ENCODE peak calls at places on chromosomes 2 and 18, in seven cellular contexts. U is CD4-positive, alpha-beta memory T cell; Y is adrenal gland; D is uterus; K is tibial artery; A is left lung; H is CD8-positive, alpha-beta memory T cell. M is an unnamed sample. For H3K4me1, the result is how much of the 10 kb centered on the place peaks cover.

GRCh38 chr2:64493788-64494187 is 30.3 kb upstream of the AFTPH start:
- DNase-seq in U (no peak), Y (no peak), D (no peak), K (no peak), A (no peak), H (no peak), M (no peak)

GRCh38 chr2:85737481-85737880 is 16.3 kb upstream of the ATOH8 start:
- DNase-seq in U (no peak), Y (peak), D (peak), K (peak), A (no peak), H (no peak), M (no peak)

GRCh38 chr2:84870306-84870705 is 10.6 kb downstream of the TRABD2A start:
- DNase-seq in U (no peak), Y (no peak), D (no peak), K (no peak), A (no peak), H (no peak), M (no peak)

GRCh38 chr2:105886029-105886454 is 141.3 kb downstream of the NCK2 start:
- DNase-seq in U (no peak), Y (peak), D (no peak), K (no peak), A (no peak), H (no peak), M (no peak)

GRCh38 chr18:31101148-31102019 is 837 bp downstream of the DSC2 start:
- DNase-seq in U (no peak), Y (peak), D (peak), K (peak), A (peak), H (no peak), M (peak)

GRCh38 chr18:6342990-6343389 is 71.7 kb downstream of the L3MBTL4 start:
- DNase-seq in U (no peak), Y (no peak), D (no peak), K (no peak), A (no peak), H (no peak), M (no peak)

GRCh38 chr2:236621786-236622185 is 52.2 kb downstream of the ACKR3 start:
- DNase-seq in U (no peak), Y (no peak), D (no peak), K (no peak), A (no peak), H (no peak), M (no peak)

GRCh38 chr2:29878898-29879297 is 42.5 kb downstream of the ALK start:
- DNase-seq in U (no peak), Y (no peak), D (no peak), K (no peak), A (no peak), H (no peak), M (no peak)

GRCh38 chr2:181678033-181678586 is 2.2 kb downstream of the NEUROD1 start:
- DNase-seq in U (peak), Y (peak), D (peak), K (no peak), A (peak), H (no peak), M (peak)

GRCh38 chr2:29811378-29811777 is 110.0 kb downstream of the ALK start:
- DNase-seq in U (no peak), Y (no peak), D (no peak), K (no peak), A (no peak), H (no peak), M (no peak)

GRCh38 chr18:49276680-49277079 is 183.8 kb downstream of the DYM start:
- DNase-seq in U (no peak), Y (no peak), D (no peak), K (no peak), A (no peak), H (no peak), M (no peak)

GRCh38 chr18:37612519-37612918 is 46.9 kb upstream of the CELF4 start:
- DNase-seq in U (no peak), Y (no peak), D (no peak), K (no peak), A (no peak), H (no peak), M (no peak)

GRCh38 chr2:47728551-47728950 is 54.4 kb upstream of the MSH6 start:
- DNase-seq in U (no peak), Y (no peak), D (no peak), K (no peak), A (no peak), H (no peak), M (no peak)

GRCh38 chr18:68662779-68663178 is 52.1 kb downstream of the TMX3 start:
- DNase-seq in U (no peak), Y (no peak), D (no peak), K (no peak), A (no peak), H (no peak), M (no peak)

GRCh38 chr2:240873805-240874714 is 5.4 kb downstream of the AGXT start:
- DNase-seq in U (no peak), Y (no peak), D (no peak), K (no peak), A (peak), H (no peak), M (no peak)

GRCh38 chr2:83364264-83364663 is 1094.8 kb downstream of the SUCLG1 start:
- DNase-seq in U (no peak), Y (no peak), D (no peak), K (no peak), A (no peak), H (no peak), M (no peak)

GRCh38 chr18:11125372-11126315 is 23.7 kb downstream of the PIEZO2 start:
- DNase-seq in U (no peak), Y (no peak), D (no peak), K (no peak), A (no peak), H (no peak), M (no peak)

GRCh38 chr2:119484834-119485233 is 39.4 kb downstream of the SCTR start:
- DNase-seq in U (no peak), Y (no peak), D (no peak), K (no peak), A (no peak), H (no peak), M (no peak)
- H3K4me1 ChIP-seq in U (under half), Y (under half), D (under half), K (under half), A (under half), H (under half), M (half or more)

GRCh38 chr2:113217455-113218282 is 43.9 kb downstream of the PSD4 start:
- DNase-seq in U (no peak), Y (no peak), D (no peak), K (peak), A (no peak), H (no peak), M (no peak)

GRCh38 chr2:113219092-113219441 is 45.3 kb downstream of the PSD4 start:
- DNase-seq in U (no peak), Y (no peak), D (no peak), K (peak), A (no peak), H (no peak), M (no peak)

GRCh38 chr2:113216321-113216720 is 42.5 kb downstream of the PSD4 start:
- DNase-seq in U (no peak), Y (no peak), D (no peak), K (no peak), A (no peak), H (no peak), M (no peak)

GRCh38 chr2:113218283-113219091 is 44.7 kb downstream of the PSD4 start:
- DNase-seq in U (no peak), Y (peak), D (no peak), K (peak), A (no peak), H (no peak), M (no peak)

DNA sequence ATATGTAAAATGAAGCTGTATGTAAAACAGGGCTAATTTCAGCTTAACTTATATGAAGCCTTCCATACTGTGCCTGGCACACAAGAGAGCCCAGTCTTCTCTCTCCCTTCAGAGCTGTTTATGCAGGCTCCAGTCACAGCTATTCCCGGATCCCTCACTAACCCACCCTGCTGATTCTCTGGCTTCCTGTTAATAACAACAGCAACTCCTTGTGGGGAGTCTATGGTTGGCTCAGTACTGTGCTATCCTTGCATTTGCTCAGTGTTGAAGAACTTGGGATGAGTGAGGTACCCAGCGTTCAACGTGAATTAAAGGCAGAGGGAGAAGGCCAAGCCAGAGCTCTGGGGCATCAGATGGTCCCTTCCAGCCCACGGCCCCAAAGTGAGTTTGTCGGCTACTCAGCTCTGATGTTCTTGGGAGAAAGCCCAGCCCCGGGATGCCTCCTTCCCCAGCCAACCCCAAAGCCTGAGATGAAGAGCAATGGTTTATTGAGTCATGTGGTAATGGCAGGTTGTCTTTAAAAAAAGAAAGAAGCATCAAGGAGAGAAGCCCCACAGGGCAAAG is 43.2 kb downstream of the PSD4 start:
- DNase-seq in U (no peak), Y (no peak), D (no peak), K (peak), A (no peak), H (no peak), M (no peak)
- H3K4me1 ChIP-seq in U (under half), Y (under half), D (under half), K (under half), A (under half), H (under half), M (under half)

GRCh38 chr18:63664571-63664970 is 2.9 kb upstream of the SERPINB3 start:
- DNase-seq in U (no peak), Y (no peak), D (no peak), K (no peak), A (no peak), H (no peak), M (no peak)
- H3K4me1 ChIP-seq in U (under half), Y (under half), D (under half), K (under half), A (under half), H (under half), M (under half)

DNA sequence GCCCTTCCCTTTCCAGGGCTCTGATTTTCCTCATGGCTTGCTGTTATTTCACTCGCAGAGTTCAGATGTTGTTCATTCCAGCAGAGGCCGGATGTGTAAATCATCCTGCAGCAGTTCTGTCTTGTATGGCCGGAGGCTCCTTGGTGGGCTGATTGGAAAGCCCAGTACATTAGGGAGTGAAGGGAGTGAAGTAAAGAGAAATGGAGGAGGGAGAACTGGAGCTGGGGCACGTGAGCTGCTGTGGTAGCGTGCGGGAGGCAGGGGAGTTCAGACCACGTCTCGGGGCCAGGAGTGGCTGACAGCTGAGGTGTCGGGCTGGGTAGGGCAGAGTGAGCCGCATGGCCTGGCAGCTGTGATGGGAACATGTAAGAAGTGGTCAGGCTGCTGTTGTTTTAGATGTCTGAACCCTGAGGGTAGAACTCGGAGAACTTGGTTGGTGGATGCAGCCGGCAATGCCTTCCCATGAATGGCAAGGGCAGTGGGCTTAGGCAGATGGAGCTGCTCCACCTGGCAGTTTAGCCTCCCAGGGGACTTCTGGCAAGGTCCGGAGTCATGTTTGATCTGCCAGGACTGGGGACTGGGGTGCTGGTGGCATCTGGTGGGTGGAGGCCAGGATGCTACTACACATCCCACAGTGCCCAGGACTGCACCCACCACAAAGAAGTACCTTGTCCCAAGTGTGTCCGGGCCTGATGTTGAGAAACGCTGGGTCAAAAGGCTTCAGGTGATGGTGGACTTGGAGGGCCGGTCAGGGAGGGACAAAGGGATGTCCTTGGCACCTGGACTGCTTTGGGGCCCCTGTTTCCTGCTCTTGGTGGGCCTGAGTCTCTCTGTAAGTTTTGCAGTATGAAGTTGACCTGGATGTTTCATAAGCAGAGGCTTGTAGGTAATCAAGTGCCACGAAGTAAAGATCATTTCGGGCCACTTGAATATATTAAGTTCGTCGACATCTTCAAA is 29.1 kb downstream of the ASAP2 start:
- DNase-seq in U (no peak), Y (peak), D (peak), K (no peak), A (peak), H (no peak), M (no peak)
- H3K4me1 ChIP-seq in U (under half), Y (under half), D (under half), K (half or more), A (under half), H (under half), M (under half)

GRCh38 chr2:212451786-212452200 is 86.8 kb downstream of the ERBB4 start:
- DNase-seq in U (no peak), Y (no peak), D (no peak), K (no peak), A (no peak), H (no peak), M (no peak)

GRCh38 chr2:212454149-212454548 is 84.5 kb downstream of the ERBB4 start:
- DNase-seq in U (no peak), Y (no peak), D (no peak), K (no peak), A (no peak), H (no peak), M (no peak)

GRCh38 chr2:212448698-212449097 is 89.9 kb downstream of the ERBB4 start:
- DNase-seq in U (no peak), Y (no peak), D (no peak), K (no peak), A (no peak), H (no peak), M (no peak)
- H3K4me1 ChIP-seq in U (under half), Y (under half), D (under half), K (under half), A (under half), H (under half), M (under half)

GRCh38 chr2:55213822-55214221 is 18.3 kb downstream of the CLHC1 start:
- DNase-seq in U (no peak), Y (no peak), D (no peak), K (no peak), A (no peak), H (no peak), M (no peak)
- H3K4me1 ChIP-seq in U (under half), Y (under half), D (under half), K (under half), A (under half), H (under half), M (under half)

DNA sequence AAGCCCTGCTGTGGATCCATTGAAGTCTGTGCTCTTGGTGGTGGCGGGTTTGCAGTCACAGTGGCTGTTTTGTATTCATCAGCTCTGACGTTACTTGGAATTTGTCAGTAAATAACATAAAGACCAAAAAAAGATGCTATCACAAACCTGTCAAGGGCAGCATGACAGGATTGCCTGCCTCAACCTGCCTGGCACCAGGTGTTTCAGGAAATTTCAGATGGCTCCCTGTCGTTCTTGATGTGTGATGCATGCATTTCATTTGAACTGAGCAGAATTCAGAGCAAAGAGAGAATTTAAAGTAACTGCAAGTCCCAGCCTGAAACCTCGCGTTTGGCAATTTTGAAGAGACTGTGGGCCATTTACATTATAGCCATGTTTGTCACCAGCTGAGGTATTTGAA is 50.3 kb upstream of the EPC2 start:
- DNase-seq in U (no peak), Y (no peak), D (no peak), K (no peak), A (no peak), H (no peak), M (no peak)
- H3K4me1 ChIP-seq in U (under half), Y (under half), D (under half), K (under half), A (under half), H (under half), M (under half)

GRCh38 chr2:101801496-101801895 is 104.0 kb downstream of the MAP4K4 start:
- DNase-seq in U (no peak), Y (no peak), D (no peak), K (no peak), A (no peak), H (no peak), M (no peak)

GRCh38 chr2:101803128-101803527 is 105.6 kb downstream of the MAP4K4 start:
- DNase-seq in U (no peak), Y (no peak), D (no peak), K (no peak), A (no peak), H (no peak), M (no peak)

GRCh38 chr2:101803945-101804696 is 106.6 kb downstream of the MAP4K4 start:
- DNase-seq in U (no peak), Y (no peak), D (no peak), K (no peak), A (no peak), H (no peak), M (no peak)

GRCh38 chr2:101805146-101806088 is 107.9 kb downstream of the MAP4K4 start:
- DNase-seq in U (no peak), Y (no peak), D (peak), K (no peak), A (no peak), H (no peak), M (no peak)

DNA sequence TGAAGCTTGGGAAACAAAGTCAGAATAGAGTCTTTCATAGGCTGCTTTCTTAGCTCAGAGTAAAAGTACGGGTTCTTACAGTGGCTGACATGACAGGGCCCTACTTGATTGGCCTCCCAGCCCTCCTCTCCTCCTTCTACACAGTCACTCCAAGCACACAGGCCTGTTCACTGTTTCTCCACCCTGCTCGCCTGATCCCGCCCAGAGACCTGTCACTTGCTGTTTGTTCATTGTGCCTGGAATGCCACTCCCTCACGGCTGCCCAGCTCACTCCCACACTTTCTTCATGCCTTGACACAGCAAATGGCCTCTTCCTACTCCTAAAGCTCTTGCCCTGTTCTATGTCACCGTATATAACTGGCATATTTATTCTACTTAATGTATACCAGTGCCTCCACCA is 104.8 kb downstream of the MAP4K4 start:
- DNase-seq in U (no peak), Y (no peak), D (no peak), K (no peak), A (no peak), H (no peak), M (peak)
- H3K4me1 ChIP-seq in U (half or more), Y (under half), D (under half), K (under half), A (under half), H (under half), M (under half)